ENCODE peak calls at places on chromosomes 6 and 20, in eight cellular contexts. Y is thyroid gland; C is mammary epithelial cell; E is neuronal stem cell; J is Peyer's patch; S is breast epithelium; T is esophagus squamous epithelium; F is CD8-positive, alpha-beta memory T cell. B is an unnamed sample. For H3K9me3, the result is how much of the 10 kb centered on the place peaks cover.

GRCh38 chr6:152143359-152143758 is 335.9 kb downstream of the ESR1 start:
- DNase-seq in E (no peak), Y (no peak), C (no peak), J (no peak), S (no peak), T (no peak), F (no peak), B (no peak)

GRCh38 chr6:35354361-35355135 is 12.2 kb downstream of the PPARD start:
- DNase-seq in C (no peak), Y (no peak), F (no peak), J (no peak), T (no peak), E (no peak), S (no peak), B (no peak)

GRCh38 chr6:16901777-16902176 is 140.5 kb upstream of the ATXN1 start:
- DNase-seq in E (no peak), C (peak), S (no peak), F (no peak), J (no peak), Y (peak), T (no peak), B (no peak)

GRCh38 chr20:21173496-21174025 is 47.7 kb downstream of the KIZ start:
- DNase-seq in T (no peak), F (no peak), J (no peak), S (no peak), C (no peak), E (no peak), Y (no peak), B (no peak)

GRCh38 chr6:119284861-119285521 is 64.6 kb downstream of the MAN1A1 start:
- DNase-seq in S (no peak), C (peak), E (no peak), Y (no peak), F (peak), J (no peak), T (no peak), B (no peak)

GRCh38 chr6:120198033-120198432 is 848.5 kb upstream of the MAN1A1 start:
- DNase-seq in S (no peak), Y (no peak), J (no peak), E (no peak), T (no peak), C (peak), F (no peak), B (no peak)

GRCh38 chr20:4046311-4046924 is 31.1 kb upstream of the RNF24 start:
- DNase-seq in J (no peak), F (no peak), E (no peak), Y (no peak), S (no peak), C (no peak), T (no peak), B (no peak)

GRCh38 chr6:152957796-152958195 is 25.0 kb downstream of the FBXO5 start:
- DNase-seq in F (no peak), E (no peak), Y (no peak), T (no peak), C (peak), S (no peak), J (no peak), B (no peak)

GRCh38 chr20:59705651-59706101 is 101.3 kb downstream of the PHACTR3 start:
- DNase-seq in S (no peak), J (no peak), E (no peak), T (no peak), C (no peak), Y (no peak), F (no peak), B (no peak)

GRCh38 chr6:45541934-45542333 is 164.2 kb upstream of the SUPT3H start:
- DNase-seq in F (no peak), T (no peak), J (no peak), S (no peak), E (no peak), Y (no peak), C (no peak), B (no peak)

GRCh38 chr6:2937627-2938003 is 33.8 kb downstream of the SERPINB6 start:
- DNase-seq in E (no peak), J (peak), F (no peak), C (no peak), Y (no peak), T (no peak), S (no peak), B (no peak)

GRCh38 chr6:105981002-105981887 is 104.9 kb upstream of the PRDM1 start:
- DNase-seq in T (no peak), S (no peak), E (no peak), F (peak), Y (peak), J (no peak), C (no peak), B (no peak)

GRCh38 chr20:1185781-1186334 is 1.1 kb upstream of the TMEM74B start:
- DNase-seq in T (no peak), J (no peak), Y (peak), S (no peak), E (peak), F (no peak), C (peak), B (no peak)

GRCh38 chr6:69416739-69417138 is 380.1 kb downstream of the LMBRD1 start:
- DNase-seq in C (no peak), F (no peak), J (no peak), T (no peak), S (no peak), Y (no peak), E (no peak), B (no peak)

GRCh38 chr6:116323863-116324262 is 44.1 kb upstream of the TSPYL1 start:
- DNase-seq in E (no peak), C (no peak), F (no peak), T (no peak), S (no peak), J (no peak), Y (no peak), B (no peak)

GRCh38 chr6:13908955-13909381 is 15.8 kb upstream of the RNF182 start:
- DNase-seq in C (peak), Y (peak), S (no peak), F (no peak), E (peak), T (no peak), J (peak), B (no peak)

GRCh38 chr6:27280540-27281000 is 31.5 kb downstream of the POM121L2 start:
- DNase-seq in J (no peak), F (no peak), C (no peak), Y (no peak), E (no peak), T (no peak), S (no peak), B (no peak)

DNA sequence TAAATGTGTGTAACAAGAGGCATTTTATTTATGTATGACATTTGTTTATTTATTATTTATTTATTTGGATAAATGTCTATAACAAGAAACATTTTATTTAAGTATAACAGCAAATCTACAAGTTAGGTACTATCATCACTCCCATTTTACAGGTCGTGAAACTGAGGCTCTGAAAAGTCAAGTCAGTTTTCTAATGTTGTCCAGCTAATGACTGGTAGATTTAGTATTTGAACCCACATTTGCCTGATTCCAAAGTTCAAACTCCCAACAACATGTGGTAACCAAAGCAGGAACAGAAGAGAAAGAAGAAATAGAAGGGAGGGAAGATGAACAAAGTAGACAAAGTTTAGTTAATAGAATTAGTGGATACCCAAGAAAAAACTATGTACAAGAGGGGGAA is 32.9 kb downstream of the BCAS1 start:
- DNase-seq in C (no peak), E (no peak), F (no peak), J (no peak), T (no peak), Y (no peak), S (no peak), B (no peak)
- H3K9me3 ChIP-seq in C (under half), E (under half), F (under half), J (under half), T (under half), Y (under half), S (under half), B (under half)

GRCh38 chr6:137656735-137657134 is 162.5 kb upstream of the OLIG3 start:
- DNase-seq in E (no peak), S (no peak), F (no peak), Y (no peak), J (no peak), C (no peak), T (no peak), B (no peak)

GRCh38 chr6:137653698-137654059 is 159.5 kb upstream of the OLIG3 start:
- DNase-seq in E (no peak), J (no peak), F (no peak), C (no peak), Y (no peak), S (no peak), T (no peak), B (no peak)

GRCh38 chr6:137652961-137653697 is 158.9 kb upstream of the OLIG3 start:
- DNase-seq in S (no peak), T (no peak), E (no peak), J (no peak), Y (no peak), C (peak), F (no peak), B (no peak)

GRCh38 chr6:137655291-137655690 is 161.1 kb upstream of the OLIG3 start:
- DNase-seq in T (no peak), E (no peak), C (no peak), F (no peak), Y (no peak), S (no peak), J (no peak), B (no peak)

DNA sequence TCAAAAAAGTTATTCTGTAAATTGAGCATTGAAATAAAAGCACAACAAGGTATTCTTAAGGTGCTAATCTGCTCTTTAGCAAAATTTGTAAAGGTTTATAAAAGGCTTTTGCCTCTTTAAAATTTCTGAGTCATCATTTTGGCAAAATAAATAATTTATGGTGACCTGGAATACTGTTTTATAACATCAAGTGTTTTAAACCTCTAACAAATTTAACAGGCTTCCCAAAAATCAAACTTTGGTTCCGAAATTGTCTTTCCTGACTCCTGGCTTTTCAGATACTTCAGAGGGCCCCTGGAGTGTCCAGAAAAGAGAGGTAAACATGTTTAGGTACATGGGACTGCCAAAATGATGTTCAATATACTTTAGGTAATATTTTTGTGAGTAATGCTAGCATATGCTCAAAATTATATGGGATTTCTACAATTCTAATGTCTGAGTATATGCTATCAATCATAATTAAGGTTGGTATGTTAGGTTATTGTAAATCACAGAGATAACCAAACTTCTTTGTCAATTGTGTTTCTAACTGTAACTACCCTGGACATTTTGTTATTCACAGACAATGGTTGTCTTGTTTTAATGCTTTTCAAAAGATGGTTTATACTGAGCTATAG is 160.3 kb upstream of the OLIG3 start:
- DNase-seq in E (no peak), C (no peak), J (no peak), Y (no peak), F (no peak), S (no peak), T (no peak), B (no peak)
- H3K9me3 ChIP-seq in E (under half), C (under half), J (under half), Y (under half), F (under half), S (under half), T (under half), B (under half)

GRCh38 chr6:87261534-87261933 is 60.9 kb upstream of the SMIM8 start:
- DNase-seq in F (no peak), Y (no peak), S (no peak), E (no peak), C (no peak), T (no peak), J (no peak), B (no peak)

GRCh38 chr6:87257975-87258374 is 64.4 kb upstream of the SMIM8 start:
- DNase-seq in J (no peak), F (no peak), C (no peak), T (no peak), S (no peak), E (no peak), Y (no peak), B (no peak)

GRCh38 chr6:87257565-87257964 is 64.8 kb upstream of the SMIM8 start:
- DNase-seq in Y (no peak), C (no peak), F (no peak), E (no peak), T (no peak), S (no peak), J (no peak), B (no peak)

GRCh38 chr6:87257046-87257445 is 65.3 kb upstream of the SMIM8 start:
- DNase-seq in Y (no peak), C (no peak), S (no peak), J (no peak), E (no peak), F (no peak), T (no peak), B (no peak)

DNA sequence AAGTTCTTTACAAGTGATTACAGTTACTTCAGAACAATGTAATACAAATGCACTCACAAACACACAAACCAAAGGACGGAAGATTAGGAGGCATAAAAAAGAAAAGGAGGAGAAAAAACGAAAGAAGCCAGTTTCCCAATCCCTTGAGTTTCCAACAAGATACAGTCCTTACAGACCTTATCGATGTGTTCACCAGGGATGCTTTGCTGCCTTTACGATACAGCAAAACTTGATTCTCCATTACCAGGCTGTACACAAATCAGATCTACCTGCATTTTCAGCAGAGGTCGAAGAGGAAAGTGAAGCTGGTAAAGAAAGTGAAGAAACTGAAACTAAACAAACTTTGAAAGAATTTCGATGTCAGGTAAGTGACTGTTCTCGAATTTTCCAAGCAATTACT is 62.6 kb upstream of the SMIM8 start:
- DNase-seq in S (no peak), E (no peak), F (no peak), T (no peak), C (no peak), J (no peak), Y (no peak), B (no peak)
- H3K9me3 ChIP-seq in S (under half), E (under half), F (under half), T (under half), C (under half), J (under half), Y (under half), B (under half)

DNA sequence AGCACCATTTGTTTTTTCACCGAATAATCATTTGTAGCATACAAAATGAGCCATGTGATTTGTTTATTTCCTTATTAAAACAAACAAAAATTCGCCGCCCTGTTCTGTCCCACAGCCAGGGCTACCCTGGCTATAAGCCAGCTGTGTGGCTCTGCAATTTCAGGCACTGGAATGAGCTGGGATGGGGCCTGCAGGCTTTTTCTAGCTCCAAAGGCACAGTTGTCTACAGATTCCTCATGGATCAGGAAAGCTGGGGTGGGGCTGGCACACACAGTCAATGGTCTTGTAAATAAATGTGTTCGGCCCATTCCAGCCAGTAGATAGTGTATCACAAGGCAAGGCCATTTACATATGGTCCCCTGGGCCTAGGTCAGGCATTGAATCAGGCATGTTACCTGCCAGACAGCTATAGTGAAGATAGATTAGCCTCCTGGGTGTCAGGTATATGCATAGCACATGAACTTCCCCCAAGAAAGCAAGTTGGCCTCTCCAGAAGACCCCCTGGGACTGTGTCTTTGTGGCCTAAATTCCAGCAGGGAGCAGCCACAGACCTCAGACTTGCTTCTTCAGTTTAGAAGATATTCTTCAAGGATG is 608.9 kb downstream of the MAFB start:
- DNase-seq in Y (peak), C (no peak), E (no peak), F (no peak), J (no peak), T (no peak), S (peak), B (no peak)
- H3K9me3 ChIP-seq in Y (under half), C (under half), E (under half), F (under half), J (under half), T (under half), S (under half), B (under half)

DNA sequence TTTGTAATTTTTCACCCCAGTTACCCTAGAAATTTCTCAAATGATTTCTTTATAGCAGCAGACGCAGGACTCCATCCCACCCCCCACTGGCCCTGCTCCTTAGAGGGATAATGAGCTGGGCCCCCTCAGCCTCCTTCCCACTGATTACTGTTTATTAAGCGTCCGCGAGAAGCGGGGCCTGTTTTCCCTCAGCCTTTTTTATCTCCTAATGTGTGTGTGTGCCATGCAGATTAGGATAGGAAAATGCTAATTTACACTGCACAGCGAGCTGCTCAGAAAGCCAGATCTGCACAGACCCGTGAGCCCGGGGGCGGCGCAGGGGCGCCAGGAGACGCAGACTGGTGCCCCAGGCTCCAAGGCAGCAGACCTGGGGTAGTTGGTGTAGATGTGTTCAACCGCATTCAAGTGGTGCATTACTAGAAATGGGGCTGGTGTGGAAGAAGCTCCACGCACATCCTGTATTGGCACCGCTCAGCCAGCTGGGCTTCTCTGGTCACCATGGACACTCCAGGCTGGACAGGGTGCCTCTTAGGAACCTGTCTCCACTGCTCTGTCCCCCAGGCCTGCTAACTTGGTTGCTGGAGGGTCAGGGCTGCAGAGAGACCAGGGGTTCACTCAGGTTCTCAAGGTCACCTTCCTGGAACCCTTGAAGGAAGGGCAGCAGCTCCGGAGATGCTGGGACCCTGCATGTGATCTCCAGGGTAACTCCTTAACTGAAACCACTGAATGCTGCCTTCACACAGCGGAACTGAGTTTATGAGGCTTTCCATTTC is 256.2 kb downstream of the ERMARD start:
- DNase-seq in C (no peak), Y (no peak), S (no peak), J (no peak), F (no peak), E (peak), T (no peak), B (no peak)
- H3K9me3 ChIP-seq in C (under half), Y (under half), S (under half), J (under half), F (under half), E (under half), T (under half), B (under half)

GRCh38 chr20:29086938-29087337 is 2170.5 kb upstream of the DEFB115 start:
- DNase-seq in J (no peak), T (no peak), E (no peak), F (no peak), Y (no peak), C (no peak), S (no peak), B (no peak)
- H3K9me3 ChIP-seq in J (under half), T (under half), E (under half), F (under half), Y (under half), C (under half), S (under half), B (under half)

GRCh38 chr6:54493138-54493537 is 184.9 kb downstream of the TINAG start:
- DNase-seq in J (no peak), T (no peak), F (no peak), C (peak), Y (no peak), S (no peak), E (no peak), B (no peak)
- H3K9me3 ChIP-seq in J (under half), T (under half), F (under half), C (under half), Y (under half), S (under half), E (under half), B (under half)

GRCh38 chr20:55893031-55893430 is 112.3 kb downstream of the CBLN4 start:
- DNase-seq in E (no peak), J (no peak), T (no peak), Y (no peak), F (no peak), S (no peak), C (peak), B (no peak)
- H3K9me3 ChIP-seq in E (under half), J (under half), T (under half), Y (under half), F (under half), S (under half), C (under half), B (under half)

B was measured in esophagus muscularis mucosa.